ENCODE peak calls at places on chromosomes 5 and 9, in nine cellular contexts. M, H, C, Y, N, S, B, F and I are unnamed samples.

GRCh38 chr5:57836921-57837320 is 354.3 kb upstream of the ACTBL2 start:
- DNase-seq in B (no peak), H (no peak), M (no peak), S (no peak), F (no peak), Y (no peak), N (no peak), C (no peak), I (no peak)

GRCh38 chr5:84628918-84629317 is 244.2 kb upstream of the EDIL3 start:
- DNase-seq in M (no peak), S (no peak), C (no peak), N (no peak), H (no peak), B (no peak), F (no peak), Y (no peak), I (no peak)

GRCh38 chr9:93095205-93096130 is 549 bp upstream of the CARD19 start:
- DNase-seq in Y (peak), H (peak), N (peak), F (peak), S (peak), C (peak), B (peak), M (peak), I (peak)

GRCh38 chr9:125631391-125632085 is 75.5 kb downstream of the MAPKAP1 start:
- DNase-seq in B (peak), H (no peak), Y (no peak), F (peak), M (peak), N (peak), S (peak), C (peak), I (no peak)

GRCh38 chr9:85884236-85884635 is 56.7 kb upstream of the NAA35 start:
- DNase-seq in S (no peak), M (no peak), F (no peak), H (no peak), N (no peak), Y (no peak), B (no peak), C (no peak), I (no peak)

GRCh38 chr5:126093718-126094117 is 329.5 kb upstream of the GRAMD2B start:
- DNase-seq in N (no peak), M (no peak), H (no peak), C (no peak), S (no peak), B (no peak), F (no peak), Y (no peak), I (no peak)

GRCh38 chr9:35489313-35490154 is at the start of gene RUSC2:
- DNase-seq in Y (peak), C (peak), H (peak), F (peak), M (peak), B (peak), S (peak), N (peak), I (no peak)

GRCh38 chr5:156391139-156391538 is 64.2 kb downstream of the SGCD start:
- DNase-seq in F (no peak), M (no peak), Y (no peak), C (no peak), H (no peak), B (no peak), S (no peak), N (no peak), I (no peak)

GRCh38 chr9:35910613-35911488 is 1.6 kb downstream of the SPAAR start:
- DNase-seq in M (peak), Y (no peak), S (no peak), N (peak), F (peak), C (peak), H (no peak), B (peak), I (no peak)

GRCh38 chr9:33489070-33489469 is 15.3 kb upstream of the NOL6 start:
- DNase-seq in M (no peak), Y (no peak), B (no peak), F (no peak), N (no peak), H (no peak), C (no peak), S (no peak), I (no peak)

GRCh38 chr9:121729769-121730168 is 78.3 kb downstream of the DAB2IP start:
- DNase-seq in M (no peak), F (no peak), N (no peak), H (no peak), B (no peak), Y (no peak), S (no peak), C (no peak), I (no peak)

GRCh38 chr5:180959661-180960060 is 29.0 kb upstream of the BTNL3 start:
- DNase-seq in Y (no peak), N (no peak), B (no peak), M (no peak), H (no peak), S (no peak), C (no peak), F (no peak), I (no peak)

GRCh38 chr5:171845857-171846785 is 60.5 kb downstream of the SMIM23 start:
- DNase-seq in N (peak), H (no peak), F (no peak), S (no peak), Y (no peak), C (no peak), B (no peak), M (peak), I (no peak)

GRCh38 chr5:78829811-78830499 is 155.2 kb downstream of the ARSB start:
- DNase-seq in B (peak), M (no peak), S (no peak), Y (no peak), F (no peak), N (peak), C (no peak), H (peak), I (no peak)

GRCh38 chr5:84603557-84604185 is 219.0 kb upstream of the EDIL3 start:
- DNase-seq in C (no peak), H (no peak), B (no peak), F (no peak), Y (no peak), M (peak), S (no peak), N (peak), I (no peak)

GRCh38 chr9:72364679-72365524 is at the start of gene ZFAND5:
- DNase-seq in M (peak), N (peak), S (peak), B (peak), H (peak), Y (peak), C (peak), F (peak), I (peak)

GRCh38 chr5:34891981-34892380 is 23.3 kb downstream of the RAD1 start:
- DNase-seq in B (no peak), C (no peak), M (no peak), S (no peak), F (no peak), N (peak), H (no peak), Y (no peak), I (no peak)

GRCh38 chr9:106797299-106797698 is 65.7 kb upstream of the ZNF462 start:
- DNase-seq in F (no peak), Y (no peak), S (no peak), H (no peak), N (no peak), B (no peak), M (no peak), C (no peak), I (no peak)